ENCODE peak calls at places on chromosomes 6 and 20, in four cellular contexts. C is amniotic stem cell, G is M059J, W is nucleus accumbens. I is an unnamed sample.

GRCh38 chr6:100101656-100102055 is 107.6 kb upstream of the MCHR2 start:
- DNase-seq in C (peak), W (no peak), G (no peak), I (no peak)

GRCh38 chr6:165854061-165854862 is 191.2 kb upstream of the PDE10A start:
- DNase-seq in C (no peak), G (no peak), W (no peak), I (no peak)

GRCh38 chr6:60952500-60952899 is 1333.5 kb downstream of the KHDRBS2 start:
- DNase-seq in G (no peak), C (no peak), W (no peak), I (no peak)

GRCh38 chr6:159062564-159062945 is 17.8 kb upstream of the TAGAP start:
- DNase-seq in G (no peak), W (no peak), C (no peak), I (no peak)

GRCh38 chr6:134719850-134720249 is 230.1 kb downstream of the ALDH8A1 start:
- DNase-seq in W (no peak), G (no peak), C (no peak), I (no peak)

GRCh38 chr6:6057442-6058053 is 50.8 kb upstream of the NRN1 start:
- DNase-seq in W (no peak), G (peak), C (no peak), I (peak)

GRCh38 chr6:117025310-117025709 is 148.3 kb downstream of the RFX6 start:
- DNase-seq in W (no peak), G (no peak), C (no peak), I (no peak)

GRCh38 chr6:170251776-170252571 is 38.9 kb downstream of the DLL1 start:
- DNase-seq in G (no peak), W (no peak), C (no peak), I (no peak)

GRCh38 chr6:2725364-2725988 is 25.2 kb downstream of the MYLK4 start:
- DNase-seq in G (no peak), W (no peak), C (no peak), I (no peak)

GRCh38 chr6:33689879-33690278 is 21.6 kb downstream of the UQCC2 start:
- DNase-seq in G (peak), C (no peak), W (no peak), I (peak)

GRCh38 chr20:35232575-35232974 is 6.1 kb downstream of the MMP24 start:
- DNase-seq in G (peak), C (peak), W (no peak), I (peak)

GRCh38 chr6:116522896-116523295 is 11.5 kb downstream of the CALHM5 start:
- DNase-seq in W (no peak), G (no peak), C (no peak), I (no peak)

GRCh38 chr20:62972270-62973032 is 19.9 kb downstream of the SLC17A9 start:
- DNase-seq in W (peak), C (peak), G (peak), I (peak)

GRCh38 chr6:35240838-35241801 is 18.4 kb upstream of the ZNF76 start:
- DNase-seq in W (peak), C (no peak), G (peak), I (peak)

GRCh38 chr6:41039060-41039998 is at the start of gene UNC5CL:
- DNase-seq in W (no peak), C (no peak), G (peak), I (no peak)